ENCODE peak calls at places on chromosome 9, in five cellular contexts. K is T-helper 17 cell; H is AG09309; C is stimulated activated effector memory CD8-positive, alpha-beta T cell treated with anti-CD3 and anti-CD28 coated beads, Interleukin-12 subunit alpha, Interleukin-12 subunit beta, amount 100 ng/mL, for 72 hours; W is natural killer cell. I is an unnamed sample.

GRCh38 chr9:116168231-116168630 is 14.6 kb downstream of the PAPPA start:
- DNase-seq in C (no peak), K (no peak), W (no peak), H (no peak), I (no peak)

GRCh38 chr9:70091553-70091952 is 47.9 kb downstream of the MAMDC2 start:
- DNase-seq in K (no peak), H (no peak), W (no peak), C (no peak), I (no peak)

GRCh38 chr9:127452481-127453092 is 1.3 kb downstream of the LRSAM1 start:
- DNase-seq in C (no peak), H (no peak), K (no peak), W (no peak), I (no peak)

GRCh38 chr9:79799691-79800345 is 228.1 kb downstream of the TLE4 start:
- DNase-seq in K (no peak), W (no peak), C (no peak), H (no peak), I (peak; percentile 85)

GRCh38 chr9:134223091-134223490 is 58.7 kb upstream of the RNU6ATAC start:
- DNase-seq in H (no peak), W (no peak), K (no peak), C (no peak), I (no peak)

GRCh38 chr9:93501406-93501805 is 48.0 kb upstream of the FAM120AOS start:
- DNase-seq in W (no peak), K (no peak), H (no peak), C (no peak), I (peak; percentile 22)

GRCh38 chr9:124009835-124010226 is 1.7 kb upstream of the LHX2 start:
- DNase-seq in H (no peak), K (no peak), C (no peak), W (no peak), I (no peak)

GRCh38 chr9:134346151-134346550 is 19.9 kb downstream of the RXRA start:
- DNase-seq in C (no peak), K (no peak), H (no peak), W (no peak), I (no peak)

GRCh38 chr9:3733039-3733408 is 207.2 kb upstream of the RFX3 start:
- DNase-seq in W (no peak), K (no peak), C (no peak), H (no peak), I (no peak)

GRCh38 chr9:136541179-136541578 is 4.7 kb downstream of the NOTCH1 start:
- DNase-seq in K (no peak), C (no peak), W (no peak), H (no peak), I (no peak)

GRCh38 chr9:120891255-120891954 is 14.4 kb upstream of the PHF19 start:
- DNase-seq in H (no peak), C (no peak), W (no peak), K (no peak), I (no peak)

GRCh38 chr9:38036359-38037084 is 32.5 kb downstream of the SHB start:
- DNase-seq in H (peak; percentile 66), C (no peak), W (no peak), K (no peak), I (peak; percentile 58)

GRCh38 chr9:136143215-136144001 is 24.7 kb upstream of the TMEM250 start:
- DNase-seq in W (no peak), H (no peak), C (no peak), K (no peak), I (no peak)

GRCh38 chr9:90724880-90725279 is 76.7 kb upstream of the SYK start:
- DNase-seq in H (no peak), W (no peak), C (no peak), K (no peak), I (no peak)

GRCh38 chr9:137215196-137215986 is 6.6 kb downstream of the RNF208 start:
- DNase-seq in W (no peak), H (no peak), K (no peak), C (no peak), I (no peak)

GRCh38 chr9:79945495-79945894 is 373.7 kb downstream of the TLE4 start:
- DNase-seq in C (no peak), K (no peak), H (no peak), W (no peak), I (no peak)

GRCh38 chr9:93086445-93087224 is 9.4 kb upstream of the CARD19 start:
- DNase-seq in W (no peak), H (no peak), K (no peak), C (no peak), I (no peak)

GRCh38 chr9:134525070-134525815 is 116.4 kb upstream of the COL5A1 start:
- DNase-seq in K (no peak), C (no peak), W (no peak), H (no peak), I (no peak)